ENCODE peak calls at places on chromosomes 12 and 14, in seven cellular contexts. O is stomach, T is hepatocyte, L is RWPE1, F is astrocyte, P is esophagus squamous epithelium, W is cardiac muscle cell. Q is an unnamed sample.

GRCh38 chr12:75913502-75914110 is 118.0 kb downstream of the PHLDA1 start:
- DNase-seq in F (peak), T (no peak), L (no peak), O (no peak), P (no peak), W (peak), Q (no peak)

GRCh38 chr12:45674583-45674982 is 54.9 kb upstream of the ARID2 start:
- DNase-seq in F (peak), P (no peak), O (peak), L (peak), W (no peak), T (peak), Q (no peak)

GRCh38 chr12:122090759-122091535 is 12.4 kb downstream of the MLXIP start:
- DNase-seq in F (peak), T (peak), W (no peak), L (no peak), O (no peak), P (no peak), Q (no peak)

GRCh38 chr14:95313707-95314106 is 6.0 kb downstream of the CLMN start:
- DNase-seq in T (peak), L (peak), F (no peak), P (peak), O (peak), W (no peak), Q (no peak)

GRCh38 chr14:26137161-26137560 is 460.7 kb downstream of the NOVA1 start:
- DNase-seq in O (no peak), T (no peak), W (no peak), F (no peak), P (no peak), L (no peak), Q (no peak)

GRCh38 chr12:21773263-21773741 is 1.2 kb downstream of the KCNJ8 start:
- DNase-seq in P (no peak), L (no peak), F (peak), O (no peak), W (peak), T (peak), Q (no peak)

GRCh38 chr14:27845241-27845850 is 921.2 kb upstream of the FOXG1 start:
- DNase-seq in O (no peak), P (no peak), F (no peak), T (no peak), W (no peak), L (no peak), Q (no peak)

GRCh38 chr14:59123975-59124374 is 64.5 kb upstream of the DAAM1 start:
- DNase-seq in T (peak), F (no peak), L (peak), P (no peak), W (peak), O (no peak), Q (no peak)

GRCh38 chr12:54987611-54988231 is 3.2 kb upstream of the TESPA1 start:
- DNase-seq in O (no peak), F (no peak), P (no peak), L (no peak), W (no peak), T (no peak), Q (no peak)

GRCh38 chr12:54981796-54982195 is 2.8 kb downstream of the TESPA1 start:
- DNase-seq in F (no peak), L (no peak), W (no peak), T (no peak), O (no peak), P (no peak), Q (peak)

GRCh38 chr12:54980341-54980740 is 4.2 kb downstream of the TESPA1 start:
- DNase-seq in O (no peak), L (no peak), F (no peak), P (no peak), T (no peak), W (no peak), Q (no peak)

GRCh38 chr12:54984602-54985376 is at the start of gene TESPA1:
- DNase-seq in T (no peak), L (no peak), P (peak), F (no peak), W (no peak), O (peak), Q (peak)

DNA sequence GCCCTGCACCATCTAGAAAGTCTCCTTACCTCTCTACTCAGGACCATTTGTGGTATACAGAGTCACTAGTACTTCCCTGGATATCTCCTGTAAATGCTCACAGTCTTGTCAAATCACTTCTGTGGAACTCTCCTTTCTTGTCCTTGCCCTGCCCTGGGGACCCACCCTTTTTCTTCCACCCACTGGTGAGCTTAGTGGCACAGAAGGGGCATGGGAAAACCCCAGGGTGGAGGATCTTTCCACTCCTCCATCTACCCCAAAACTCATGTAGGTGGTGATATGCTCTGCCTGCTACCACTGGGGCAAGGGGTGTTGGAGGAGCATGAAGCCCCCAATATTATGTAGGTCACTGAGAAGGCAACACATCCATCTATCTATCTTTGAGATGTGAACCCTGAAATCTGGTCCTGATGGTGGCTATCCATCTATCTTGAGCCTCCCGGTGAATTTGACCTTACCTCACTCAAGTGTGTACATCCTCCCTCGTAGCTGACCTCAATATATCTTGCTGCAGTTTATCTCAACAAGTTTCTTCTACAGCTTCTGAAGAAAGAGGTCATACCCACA is 943 bp downstream of the TESPA1 start:
- DNase-seq in W (no peak), F (no peak), P (no peak), T (no peak), O (no peak), L (no peak), Q (no peak)
- TF ChIP-seq CTCF in W (no peak), F (no peak), P (no peak), T (no peak), O (no peak), L (no peak), Q (no peak)

DNA sequence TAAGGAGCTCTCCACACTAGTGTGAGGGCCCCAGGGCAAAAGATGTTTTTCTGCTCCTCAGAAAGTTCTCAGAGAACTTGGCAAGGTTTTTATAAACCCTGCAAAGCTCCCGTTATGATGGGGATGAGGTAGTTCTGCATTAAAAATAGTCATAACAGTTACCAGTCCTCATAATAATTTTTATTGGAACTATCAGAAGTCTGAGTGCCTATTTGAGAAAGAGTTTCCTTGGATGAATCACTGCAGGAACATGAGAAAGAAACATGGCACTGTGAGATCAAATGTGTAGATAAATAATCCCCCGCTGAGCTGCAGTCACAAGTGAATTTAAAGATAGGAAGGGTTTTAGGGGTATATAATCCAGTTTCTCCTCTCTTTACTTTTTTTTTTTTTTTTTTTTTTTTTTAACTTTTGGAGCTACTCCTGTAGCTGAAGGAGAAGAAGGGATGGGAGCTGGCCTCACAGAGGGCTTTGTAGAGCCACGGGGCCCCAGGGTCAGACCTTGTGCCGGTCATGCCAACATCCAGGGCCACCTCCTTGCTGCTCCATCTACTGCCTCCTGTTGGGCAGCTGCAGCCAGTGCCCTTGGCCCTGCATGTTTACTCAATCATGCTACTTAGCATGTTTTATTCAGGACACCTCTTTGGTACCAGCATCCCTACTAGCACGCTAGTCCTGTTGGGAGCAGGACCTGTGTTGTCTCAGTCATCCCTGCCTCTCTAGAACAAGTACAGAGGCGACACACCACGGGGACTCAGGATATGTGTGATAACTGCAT is 39.5 kb downstream of the EVL start:
- DNase-seq in F (peak), L (no peak), W (no peak), O (no peak), T (no peak), P (no peak), Q (no peak)
- TF ChIP-seq CTCF in F (no peak), L (no peak), W (no peak), O (no peak), T (no peak), P (no peak), Q (no peak)

DNA sequence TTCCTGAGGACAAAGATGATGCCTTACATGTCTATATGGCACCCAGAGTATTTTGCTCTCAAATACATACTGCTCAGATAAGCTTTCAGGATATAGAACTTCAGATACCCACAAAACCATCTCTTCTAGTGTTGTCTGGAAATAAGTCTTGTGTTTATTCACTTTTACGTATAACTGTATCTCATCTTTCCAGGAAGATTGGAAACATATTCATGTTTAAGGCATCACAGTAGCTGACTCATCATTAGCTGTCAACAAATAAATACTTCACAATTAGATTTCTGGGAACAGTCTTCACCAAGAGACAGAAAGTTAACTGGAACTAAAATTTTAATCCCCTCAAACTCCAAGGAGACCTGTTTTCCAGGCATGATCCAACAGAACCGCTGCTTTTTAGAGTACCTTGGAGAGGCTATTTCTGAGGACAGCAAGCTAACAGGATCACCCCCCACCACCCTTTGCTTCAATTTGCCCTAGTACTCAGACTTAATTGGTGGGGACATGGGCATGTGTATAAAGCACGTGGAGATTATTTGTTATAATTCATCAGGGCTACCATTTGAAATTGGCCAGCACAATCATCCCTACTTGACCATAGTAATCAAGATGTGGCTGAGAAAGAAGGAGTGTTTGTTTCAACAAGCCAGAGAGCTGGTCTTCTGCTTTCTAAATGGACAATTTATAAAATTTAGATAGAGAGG is 129.3 kb upstream of the HIF1A start:
- DNase-seq in L (peak), P (no peak), T (no peak), W (no peak), F (peak), O (no peak), Q (no peak)
- TF ChIP-seq CTCF in L (no peak), P (no peak), T (no peak), W (no peak), F (no peak), O (no peak), Q (no peak)

GRCh38 chr12:43722621-43723020 is 36.0 kb downstream of the PUS7L start:
- DNase-seq in T (no peak), F (no peak), L (no peak), P (no peak), O (no peak), W (no peak), Q (no peak)

GRCh38 chr12:43728698-43729097 is 29.9 kb downstream of the PUS7L start:
- DNase-seq in O (no peak), T (no peak), L (no peak), P (no peak), W (no peak), F (no peak), Q (no peak)

GRCh38 chr12:43723134-43723533 is 35.5 kb downstream of the PUS7L start:
- DNase-seq in P (no peak), L (no peak), O (no peak), W (no peak), T (no peak), F (no peak), Q (no peak)

GRCh38 chr12:43730283-43730682 is 28.3 kb downstream of the PUS7L start:
- DNase-seq in P (no peak), O (no peak), F (no peak), W (no peak), L (no peak), T (no peak), Q (no peak)

DNA sequence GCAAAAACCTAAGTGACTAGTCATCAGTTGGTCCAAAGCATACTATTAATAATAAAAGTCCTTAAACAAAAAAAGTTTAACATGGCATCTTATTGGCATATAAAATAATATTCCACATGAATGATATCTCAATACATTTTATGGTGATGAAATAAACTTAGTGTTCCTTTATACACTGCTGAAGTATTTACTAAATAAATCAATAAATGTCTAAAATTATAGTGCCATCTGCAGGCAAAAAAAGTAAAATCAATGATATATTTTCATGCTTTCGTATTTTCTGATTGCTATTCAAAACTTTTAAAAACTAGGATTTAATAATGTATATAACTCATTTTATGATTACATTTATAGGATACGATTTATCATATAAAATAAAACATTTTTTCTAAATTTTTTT is 30.5 kb downstream of the PUS7L start:
- DNase-seq in T (no peak), P (no peak), W (no peak), F (no peak), L (no peak), O (no peak), Q (no peak)
- TF ChIP-seq CTCF in T (peak), P (peak), W (peak), F (peak), L (peak), O (no peak), Q (no peak)

DNA sequence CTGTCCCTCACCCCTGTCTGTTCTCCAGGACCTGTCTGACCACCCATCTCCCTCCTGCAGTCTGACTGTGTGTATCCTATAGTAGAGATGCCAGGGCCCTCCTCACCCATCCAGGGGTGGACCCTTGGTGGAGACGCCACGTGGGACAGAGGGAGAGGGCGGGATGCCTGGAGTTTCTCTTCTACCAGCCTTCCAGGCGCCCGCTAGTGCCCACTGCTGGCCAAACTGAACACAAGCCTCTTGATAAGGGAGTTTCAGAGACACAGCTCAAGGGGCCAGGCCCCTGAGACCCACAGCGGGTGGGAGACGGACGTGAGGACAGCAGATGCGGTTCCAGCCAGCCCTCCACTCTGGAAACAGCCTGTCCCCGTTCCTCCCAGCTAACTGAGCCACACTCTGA is 147.3 kb downstream of the RBM19 start:
- DNase-seq in W (peak), F (no peak), O (no peak), T (peak), P (no peak), L (no peak), Q (no peak)
- TF ChIP-seq CTCF in W (peak), F (no peak), O (no peak), T (peak), P (peak), L (no peak), Q (no peak)

Q was measured in GM20000.